ENCODE peak calls at places on chromosomes 2 and 18, in eight cellular contexts. G, K, R, S, Z, Q, V and U are unnamed samples.
A peak's percentile ranks its signal among the peaks of the same experiment; 100 is the strongest.

GRCh38 chr2:121173112-121173511 is 111.9 kb downstream of the TFCP2L1 start:
- DNase-seq in S (no peak), K (no peak), R (no peak), G (no peak), Q (no peak), Z (no peak), V (no peak), U (no peak)

GRCh38 chr2:30716117-30716900 is 90.9 kb downstream of the CAPN13 start:
- DNase-seq in Z (no peak), K (no peak), R (no peak), S (no peak), V (no peak), G (no peak), Q (no peak), U (no peak)

GRCh38 chr2:63544017-63544627 is 44.2 kb downstream of the WDPCP start:
- DNase-seq in Q (peak; percentile 5), Z (no peak), S (no peak), R (peak; percentile 30), V (peak; percentile 8), G (no peak), K (peak; percentile 29), U (no peak)

GRCh38 chr2:146652311-146652710 is 1192.5 kb upstream of the ACVR2A start:
- DNase-seq in S (no peak), R (no peak), Q (peak; percentile 77), V (no peak), Z (no peak), K (no peak), G (no peak), U (no peak)

GRCh38 chr2:134014196-134014960 is 239.5 kb upstream of the MGAT5 start:
- DNase-seq in K (no peak), Q (peak; percentile 56), Z (no peak), V (no peak), R (no peak), G (no peak), S (no peak), U (no peak)

GRCh38 chr2:233012301-233012971 is 620 bp downstream of the NGEF start:
- DNase-seq in Q (no peak), K (no peak), V (no peak), S (no peak), R (no peak), Z (no peak), G (no peak), U (no peak)

GRCh38 chr2:54666131-54666637 is 57.3 kb upstream of the EML6 start:
- DNase-seq in S (no peak), K (peak; percentile 38), V (no peak), Q (peak; percentile 78), G (no peak), R (peak; percentile 86), Z (no peak), U (no peak)

GRCh38 chr2:149082781-149083180 is 44.3 kb downstream of the LYPD6B start:
- DNase-seq in S (no peak), Q (no peak), V (no peak), R (no peak), Z (no peak), G (no peak), K (no peak), U (peak; percentile 87)

GRCh38 chr2:66574701-66575624 is 140.0 kb downstream of the MEIS1 start:
- DNase-seq in G (peak; percentile 59), S (peak; percentile 66), K (peak; percentile 66), V (peak; percentile 79), Q (peak; percentile 87), Z (peak; percentile 84), R (peak; percentile 89), U (peak; percentile 70)

GRCh38 chr18:47745227-47745626 is 185.2 kb downstream of the SMAD2 start:
- DNase-seq in K (no peak), G (no peak), S (no peak), V (no peak), R (peak; percentile 2), Z (no peak), Q (no peak), U (no peak)

GRCh38 chr2:164692114-164692513 is 70.8 kb upstream of the GRB14 start:
- DNase-seq in Q (peak; percentile 39), V (no peak), S (no peak), G (no peak), Z (no peak), K (no peak), R (peak; percentile 21), U (no peak)

GRCh38 chr2:864501-865106 is 86.0 kb upstream of the SNTG2 start:
- DNase-seq in K (no peak), Z (no peak), S (no peak), V (no peak), R (no peak), Q (no peak), G (no peak), U (no peak)

GRCh38 chr2:50392185-50392584 is 639.7 kb downstream of the NRXN1 start:
- DNase-seq in R (no peak), S (no peak), G (no peak), K (no peak), V (no peak), Q (no peak), Z (no peak), U (no peak)

GRCh38 chr2:231297108-231297908 is 98.2 kb upstream of the B3GNT7 start:
- DNase-seq in Z (peak; percentile 71), S (peak; percentile 77), Q (peak; percentile 53), G (peak; percentile 65), V (peak; percentile 84), K (peak; percentile 1), R (peak; percentile 70), U (no peak)

GRCh38 chr2:65729246-65729645 is 296.8 kb upstream of the SPRED2 start:
- DNase-seq in Q (no peak), R (no peak), G (peak; percentile 23), K (no peak), Z (no peak), S (no peak), V (no peak), U (peak; percentile 44)

GRCh38 chr2:36993841-36994620 is 27.7 kb upstream of the STRN start:
- DNase-seq in R (no peak), G (no peak), K (no peak), S (no peak), V (no peak), Q (no peak), Z (no peak), U (no peak)

GRCh38 chr2:7429733-7430132 is 512.5 kb downstream of the RNF144A start:
- DNase-seq in K (no peak), V (peak; percentile 27), Q (no peak), S (no peak), Z (no peak), R (peak; percentile 30), G (peak; percentile 4), U (no peak)

GRCh38 chr2:134276381-134277172 is 22.7 kb downstream of the MGAT5 start:
- DNase-seq in Z (peak; percentile 60), V (no peak), K (no peak), G (no peak), R (no peak), S (no peak), Q (peak; percentile 24), U (no peak)

GRCh38 chr2:195535911-195536522 is 121.0 kb upstream of the SLC39A10 start:
- DNase-seq in Q (no peak), G (no peak), K (no peak), V (no peak), R (no peak), S (no peak), Z (no peak), U (no peak)

GRCh38 chr2:152175012-152175367 is 573 bp downstream of the STAM2 start:
- DNase-seq in Z (no peak), G (no peak), S (no peak), R (no peak), V (no peak), Q (no peak), K (peak; percentile 77), U (no peak)

GRCh38 chr18:74241426-74241825 is 50.3 kb downstream of the CYB5A start:
- DNase-seq in S (no peak), K (no peak), R (no peak), Z (no peak), V (no peak), G (no peak), Q (no peak), U (no peak)

GRCh38 chr2:224401641-224402342 is at the start of gene FAM124B:
- DNase-seq in V (no peak), R (no peak), Z (peak; percentile 64), S (peak; percentile 60), Q (peak; percentile 63), G (no peak), K (no peak), U (no peak)

GRCh38 chr2:86216577-86217555 is 17.6 kb downstream of the MRPL35 start:
- DNase-seq in Q (peak; percentile 24), G (no peak), S (no peak), K (no peak), R (peak; percentile 60), V (no peak), Z (no peak), U (no peak)

GRCh38 chr2:14633451-14634211 is 1.1 kb downstream of the LRATD1 start:
- DNase-seq in G (peak; percentile 6), Q (no peak), V (no peak), S (peak; percentile 33), R (peak; percentile 8), Z (no peak), K (no peak), U (peak; percentile 68)

GRCh38 chr2:102241616-102242260 is 54.9 kb downstream of the IL1RL2 start:
- DNase-seq in S (no peak), R (no peak), V (no peak), Z (no peak), K (no peak), Q (peak; percentile 20), G (no peak), U (no peak)

GRCh38 chr2:162333968-162334367 is 10.0 kb upstream of the GCA start:
- DNase-seq in Z (peak; percentile 18), K (no peak), S (no peak), Q (peak; percentile 45), V (no peak), G (peak; percentile 52), R (peak; percentile 30), U (peak; percentile 46)

GRCh38 chr2:46695283-46695682 is 215.9 kb downstream of the TMEM247 start:
- DNase-seq in V (no peak), Q (no peak), G (peak; percentile 49), S (no peak), Z (no peak), K (no peak), R (no peak), U (no peak)

GRCh38 chr2:8398040-8398668 is 283.7 kb upstream of the ID2 start:
- DNase-seq in K (no peak), S (no peak), G (no peak), R (no peak), V (no peak), Z (no peak), Q (no peak), U (no peak)

GRCh38 chr2:210593166-210593565 is 36.8 kb downstream of the CPS1 start:
- DNase-seq in Z (peak; percentile 75), G (no peak), K (no peak), S (no peak), V (no peak), Q (no peak), R (no peak), U (peak; percentile 84)

GRCh38 chr2:204049635-204050034 is 113.1 kb downstream of the ICOS start:
- DNase-seq in V (no peak), G (no peak), K (no peak), Q (no peak), Z (no peak), R (no peak), S (no peak), U (no peak)

GRCh38 chr2:186575302-186575701 is 14.6 kb upstream of the ITGAV start:
- DNase-seq in V (peak; percentile 76), R (peak; percentile 90), Q (peak; percentile 96), Z (no peak), G (peak; percentile 67), K (peak; percentile 49), S (no peak), U (no peak)

GRCh38 chr18:46097853-46098615 is at the start of gene ATP5F1A:
- DNase-seq in R (peak; percentile 92), Q (peak; percentile 87), Z (peak; percentile 87), G (peak; percentile 85), V (peak; percentile 66), K (peak; percentile 79), S (peak; percentile 85), U (peak; percentile 42)

GRCh38 chr18:48750485-48751175 is 200.1 kb downstream of the SMAD7 start:
- DNase-seq in K (no peak), R (peak; percentile 58), G (no peak), S (no peak), Z (no peak), Q (no peak), V (no peak), U (no peak)

GRCh38 chr18:36352384-36352783 is 54.9 kb downstream of the FHOD3 start:
- DNase-seq in Q (peak; percentile 86), Z (peak; percentile 16), V (no peak), G (no peak), R (peak; percentile 85), S (no peak), K (no peak), U (peak; percentile 51)